ENCODE peak calls at places on chromosomes 2 and 18, in eight cellular contexts. G, Z, K, M, F, N, J and A are unnamed samples.

GRCh38 chr2:185473838-185474237 is 264.8 kb upstream of the FSIP2 start:
- DNase-seq in M (no peak), F (no peak), J (no peak), G (no peak), N (no peak), K (no peak), Z (no peak), A (no peak)

GRCh38 chr2:223805008-223805407 is 32.4 kb downstream of the AP1S3 start:
- DNase-seq in M (no peak), G (no peak), J (no peak), K (no peak), F (no peak), N (no peak), Z (no peak), A (no peak)

GRCh38 chr18:48959921-48960920 is 9.5 kb upstream of the SMAD7 start:
- DNase-seq in G (no peak), K (peak; percentile 50), Z (no peak), J (no peak), M (peak; percentile 68), N (no peak), F (no peak), A (no peak)

GRCh38 chr2:208501217-208501616 is 94.6 kb downstream of the PTH2R start:
- DNase-seq in G (no peak), F (no peak), K (no peak), Z (no peak), J (peak; percentile 85), N (no peak), M (no peak), A (no peak)

GRCh38 chr2:91442246-91442905 is 2750.9 kb downstream of the RPIA start:
- DNase-seq in Z (peak; percentile 86), N (peak; percentile 28), F (peak; percentile 11), M (peak; percentile 34), J (peak; percentile 21), G (no peak), K (peak; percentile 80), A (peak; percentile 11)

GRCh38 chr2:105396254-105397024 is 2.4 kb downstream of the FHL2 start:
- DNase-seq in F (no peak), M (peak; percentile 100), J (peak; percentile 79), Z (no peak), N (no peak), G (peak; percentile 97), K (no peak), A (no peak)

GRCh38 chr18:35189510-35189909 is 51.3 kb upstream of the ZNF397 start:
- DNase-seq in M (no peak), J (no peak), F (no peak), N (no peak), K (no peak), G (no peak), Z (no peak), A (no peak)

GRCh38 chr2:56009758-56010534 is 86.4 kb upstream of the EFEMP1 start:
- DNase-seq in F (no peak), M (peak; percentile 75), Z (no peak), N (no peak), G (peak; percentile 8), K (no peak), J (peak; percentile 21), A (no peak)

GRCh38 chr18:67733094-67733493 is 216.6 kb upstream of the DSEL start:
- DNase-seq in G (peak; percentile 56), N (no peak), Z (no peak), J (no peak), F (no peak), K (no peak), M (peak; percentile 95), A (no peak)

GRCh38 chr18:13300029-13300428 is 81.5 kb downstream of the LDLRAD4 start:
- DNase-seq in K (no peak), J (no peak), N (no peak), M (no peak), Z (no peak), G (no peak), F (peak; percentile 9), A (no peak)

GRCh38 chr18:13303761-13304364 is 85.3 kb downstream of the LDLRAD4 start:
- DNase-seq in K (no peak), M (no peak), Z (no peak), J (no peak), F (no peak), N (no peak), G (no peak), A (no peak)

GRCh38 chr18:13302611-13303267 is 84.2 kb downstream of the LDLRAD4 start:
- DNase-seq in G (no peak), Z (no peak), N (no peak), F (no peak), K (no peak), J (no peak), M (no peak), A (no peak)

GRCh38 chr18:13300796-13301195 is 82.2 kb downstream of the LDLRAD4 start:
- DNase-seq in G (no peak), J (no peak), N (no peak), Z (no peak), M (no peak), F (no peak), K (no peak), A (no peak)

DNA sequence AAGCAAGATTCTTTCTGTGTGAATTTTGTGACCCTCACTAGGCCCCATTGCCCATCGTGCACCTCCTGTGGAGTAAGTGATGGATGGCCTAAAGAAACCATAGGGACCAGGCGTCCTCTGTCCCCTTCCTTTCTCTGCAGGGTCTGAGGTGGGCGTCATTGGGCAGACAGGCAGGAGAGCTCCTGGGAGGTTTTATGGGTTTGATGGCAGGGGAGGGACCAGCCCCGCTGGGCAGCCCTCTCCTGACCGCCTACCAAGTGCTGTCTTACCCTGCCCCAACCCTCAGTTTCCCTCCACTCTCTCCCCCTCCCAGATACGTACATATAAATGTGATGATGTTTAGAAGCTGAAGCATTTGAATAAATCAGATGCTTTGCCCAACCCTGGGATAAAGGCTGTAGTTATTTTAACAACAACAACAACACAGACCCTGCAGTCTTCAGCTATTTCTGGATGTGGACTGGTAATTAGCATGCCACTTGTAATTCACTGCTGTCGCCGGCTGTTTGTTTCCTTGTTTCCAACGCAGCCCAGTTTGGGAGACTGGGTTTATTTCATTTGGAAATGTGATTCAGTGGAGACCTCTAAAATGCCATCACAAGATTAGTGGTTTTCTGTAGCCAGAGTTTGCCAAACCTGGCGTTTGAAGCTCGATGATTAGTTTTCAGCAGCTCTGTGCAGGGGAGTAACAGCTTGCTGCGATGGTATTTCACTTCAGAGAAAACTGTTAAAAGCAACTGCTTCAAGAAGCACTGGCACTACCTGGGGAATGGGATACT is 83.3 kb downstream of the LDLRAD4 start:
- DNase-seq in Z (no peak), G (no peak), F (no peak), M (no peak), N (no peak), J (no peak), K (no peak), A (no peak)
- H3K27me3 ChIP-seq in Z (no peaks in the 10 kb centered on the region), G (no peaks in the 10 kb centered on the region), F (no peaks in the 10 kb centered on the region), M (no peaks in the 10 kb centered on the region), N (no peaks in the 10 kb centered on the region), J (no peaks in the 10 kb centered on the region), K (no peaks in the 10 kb centered on the region), A (no peaks in the 10 kb centered on the region)

GRCh38 chr2:2057125-2057721 is 273.9 kb downstream of the MYT1L start:
- DNase-seq in N (peak; percentile 38), K (peak; percentile 83), Z (no peak), M (peak; percentile 7), G (no peak), F (peak; percentile 39), J (peak; percentile 62), A (peak; percentile 9)
- H3K27ac ChIP-seq in N (no peak overlapping the region), K (peak overlapping the region; percentile 62), Z (no peak overlapping the region), M (no peak overlapping the region), G (no peak overlapping the region), F (no peak overlapping the region), J (no peak overlapping the region), A (no peak overlapping the region)

DNA sequence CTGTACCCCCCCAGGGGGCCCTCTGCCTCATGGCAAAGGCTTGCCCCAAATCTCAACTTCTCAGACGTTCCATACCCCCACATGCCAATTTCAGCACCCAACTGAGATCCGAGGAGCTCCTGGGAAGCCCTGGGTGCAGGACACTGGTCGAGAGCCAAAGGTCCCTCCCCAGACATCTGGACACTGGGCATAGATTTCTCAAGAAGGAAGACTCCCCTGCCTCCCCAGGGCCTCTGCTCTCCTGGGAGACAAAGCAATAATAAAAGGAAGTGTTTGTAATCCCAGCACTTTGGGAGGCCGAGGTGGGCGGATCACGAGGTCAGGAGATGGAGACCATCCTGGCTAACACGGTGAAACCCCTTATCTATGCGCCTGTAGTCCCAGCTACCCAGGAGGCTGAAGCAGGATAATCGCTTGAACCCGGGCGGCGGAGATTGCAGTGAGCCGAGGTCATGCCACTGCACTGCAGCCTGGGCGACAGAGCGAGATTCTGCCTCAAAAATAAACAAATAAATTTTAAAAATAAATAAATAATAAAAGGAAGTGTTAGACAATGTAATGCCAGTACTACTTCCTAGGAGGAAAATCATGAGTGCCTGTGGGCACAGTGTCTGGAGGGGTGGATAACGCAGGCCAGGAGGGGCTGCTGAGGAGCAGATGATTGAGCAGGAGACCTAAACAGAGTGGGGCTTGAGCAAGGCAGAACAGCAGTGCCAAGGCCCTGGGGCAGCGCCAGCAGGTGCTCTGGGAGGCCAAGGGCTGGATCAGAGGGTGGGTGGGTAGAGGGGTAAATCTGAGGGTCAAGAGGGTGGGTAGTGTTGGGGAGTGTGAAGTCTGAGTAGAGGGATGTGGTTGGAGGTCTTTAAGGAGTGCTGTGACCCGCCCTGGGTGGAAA is 4.0 kb downstream of the ALPP start:
- DNase-seq in M (no peak), F (no peak), K (no peak), N (peak; percentile 25), G (no peak), J (no peak), Z (no peak), A (no peak)
- H3K27me3 ChIP-seq in M (peaks cover 59% of the 10 kb centered on the region), F (peaks cover 16% of the 10 kb centered on the region), K (no peaks in the 10 kb centered on the region), N (no peaks in the 10 kb centered on the region), G (peaks cover 65% of the 10 kb centered on the region), J (peaks cover 4% of the 10 kb centered on the region), Z (peaks cover 75% of the 10 kb centered on the region), A (peaks cover 2% of the 10 kb centered on the region)

DNA sequence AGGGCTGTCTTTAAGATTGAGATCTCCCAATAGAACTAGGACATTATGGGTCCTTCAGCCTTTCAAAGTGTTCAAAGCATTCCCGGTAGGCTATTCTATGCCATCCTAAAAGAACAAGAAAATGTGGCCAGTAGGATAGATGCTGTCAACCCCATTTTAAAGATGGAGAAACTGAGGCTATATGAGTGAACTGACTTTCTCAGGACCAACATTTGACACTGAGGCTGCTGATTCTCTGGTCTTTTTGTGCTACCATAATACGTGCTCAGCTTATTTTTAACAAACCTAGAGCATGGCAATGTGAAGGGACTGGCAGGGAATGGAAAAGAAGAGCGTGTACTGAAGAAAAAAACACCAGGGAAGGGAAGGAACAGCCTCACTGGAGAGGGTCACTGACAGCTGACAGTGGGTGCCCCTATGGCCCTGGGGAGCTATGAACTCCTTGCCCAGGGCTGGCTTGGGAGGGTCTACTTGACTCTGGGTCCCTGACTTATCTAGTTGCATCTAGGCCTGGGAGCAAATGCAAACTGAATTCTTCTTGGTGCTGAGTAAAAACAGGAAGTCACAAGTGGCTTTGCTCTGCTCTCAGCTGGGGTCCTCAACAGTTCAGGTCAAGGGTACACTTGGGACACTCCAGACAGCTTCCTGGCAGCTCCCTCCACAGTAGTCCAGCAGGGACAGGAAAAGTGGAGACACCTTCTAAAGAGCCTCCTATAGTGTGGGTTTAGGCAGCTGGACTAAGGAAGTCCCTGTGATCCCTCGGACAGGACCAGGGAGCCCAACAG is 2.3 kb downstream of the CYRIA start:
- DNase-seq in K (no peak), N (no peak), J (no peak), M (no peak), G (no peak), F (no peak), Z (no peak), A (no peak)
- H3K27ac ChIP-seq in K (peak overlapping the region; percentile 86), N (no peak overlapping the region), J (no peak overlapping the region), M (no peak overlapping the region), G (no peak overlapping the region), F (no peak overlapping the region), Z (peak overlapping the region; percentile 66), A (no peak overlapping the region)